ENCODE peak calls at places on chromosomes 2 and 18, in ten cellular contexts. C is Right ventricle myocardium inferior; M is activated T-helper 1 cell treated with anti-CD3 and anti-CD28 coated beads, Interleukin-2, amount 50 U/mL, for 16 hours; I is AG04450; D is GDM1; W is upper lobe of left lung; V is left ventricle myocardium inferior; T is HEK293T; U is osteocyte; P is stimulated activated CD8-positive, alpha-beta memory T cell treated with anti-CD3 and anti-CD28 coated beads, Interleukin-15, amount 100 ng/mL, for 24 hours. J is an unnamed sample.

GRCh38 chr2:216777637-216778273 is 82.1 kb downstream of the TNP1 start:
- DNase-seq in D (no peak), P (no peak), T (peak; percentile 81), W (no peak), V (no peak), I (no peak), M (no peak), U (no peak), C (no peak), J (no peak)

GRCh38 chr2:236659758-236660150 is 90.1 kb downstream of the ACKR3 start:
- DNase-seq in D (no peak), C (no peak), P (no peak), U (no peak), M (no peak), V (no peak), T (no peak), I (no peak), W (no peak), J (no peak)

GRCh38 chr18:35071819-35072247 is 30.6 kb downstream of the MAPRE2 start:
- DNase-seq in M (no peak), P (no peak), T (no peak), V (no peak), W (no peak), I (no peak), C (no peak), D (no peak), U (no peak), J (no peak)

GRCh38 chr2:232327089-232328037 is 51.2 kb upstream of the ALPP start:
- DNase-seq in C (peak; percentile 89), W (peak; percentile 86), V (peak; percentile 72), I (peak; percentile 26), U (peak; percentile 93), P (peak; percentile 78), M (peak; percentile 81), T (peak; percentile 77), D (peak; percentile 40), J (peak; percentile 79)

GRCh38 chr2:201466050-201466660 is 14.6 kb downstream of the STRADB start:
- DNase-seq in I (no peak), D (no peak), C (no peak), M (no peak), T (no peak), P (no peak), V (no peak), W (no peak), U (no peak), J (no peak)

GRCh38 chr2:191515536-191515935 is 162.4 kb upstream of the NABP1 start:
- DNase-seq in V (no peak), I (no peak), U (no peak), W (no peak), P (no peak), C (no peak), T (no peak), D (no peak), M (no peak), J (no peak)

GRCh38 chr2:216041438-216041837 is 28.1 kb upstream of the MREG start:
- DNase-seq in M (no peak), V (no peak), D (no peak), I (no peak), P (no peak), T (no peak), C (no peak), U (no peak), W (no peak), J (no peak)

GRCh38 chr18:32242395-32242794 is 52.6 kb downstream of the MEP1B start:
- DNase-seq in W (no peak), P (no peak), V (no peak), M (no peak), D (no peak), I (no peak), T (no peak), U (no peak), C (no peak), J (no peak)

GRCh38 chr2:219448776-219449476 is 14.3 kb downstream of the SPEG start:
- DNase-seq in V (no peak), T (no peak), M (no peak), D (no peak), P (no peak), W (peak; percentile 77), I (no peak), U (no peak), C (no peak), J (peak; percentile 7)

GRCh38 chr2:231395188-231396057 is at the start of gene B3GNT7:
- DNase-seq in I (no peak), P (no peak), V (no peak), T (no peak), W (peak; percentile 90), M (no peak), D (no peak), U (no peak), C (no peak), J (peak; percentile 33)

GRCh38 chr2:27322301-27322765 is 564 bp downstream of the MPV17 start:
- DNase-seq in C (no peak), W (peak; percentile 70), U (no peak), M (no peak), P (no peak), T (peak; percentile 21), D (no peak), I (no peak), V (no peak), J (no peak)

GRCh38 chr2:63081404-63081803 is 30.8 kb downstream of the OTX1 start:
- DNase-seq in C (no peak), V (no peak), U (no peak), I (no peak), M (no peak), W (no peak), P (no peak), T (no peak), D (no peak), J (no peak)

GRCh38 chr2:128792476-128793054 is 473.9 kb upstream of the HS6ST1 start:
- DNase-seq in V (no peak), U (peak; percentile 19), C (no peak), T (no peak), D (no peak), I (no peak), W (no peak), M (no peak), P (no peak), J (no peak)

GRCh38 chr2:180847073-180847472 is 133.3 kb upstream of the UBE2E3 start:
- DNase-seq in V (no peak), W (no peak), U (no peak), D (no peak), I (no peak), T (no peak), C (no peak), P (no peak), M (no peak), J (no peak)

J was measured in ovary.